ENCODE peak calls at places on chromosomes 6 and 20, in five cellular contexts. D, X, O, B and Y are unnamed samples.

GRCh38 chr20:22490287-22491187 is 93.8 kb downstream of the FOXA2 start:
- DNase-seq in B (peak), X (no peak), D (no peak), O (no peak), Y (no peak)

GRCh38 chr6:132569170-132569569 is 952 bp upstream of the TAAR6 start:
- DNase-seq in D (no peak), O (no peak), B (no peak), X (no peak), Y (no peak)

GRCh38 chr6:73747293-73747692 is 51.3 kb downstream of the CD109 start:
- DNase-seq in X (no peak), D (peak), O (no peak), B (no peak), Y (no peak)

GRCh38 chr20:46213946-46214830 is 94.1 kb downstream of the CDH22 start:
- DNase-seq in O (no peak), D (no peak), B (no peak), X (no peak), Y (no peak)

GRCh38 chr6:110517601-110518280 is 41.3 kb upstream of the SLC22A16 start:
- DNase-seq in B (no peak), O (no peak), X (no peak), D (no peak), Y (no peak)

GRCh38 chr6:28587746-28588075 is 62.0 kb downstream of the GPX5 start:
- DNase-seq in B (no peak), O (no peak), D (no peak), X (no peak), Y (no peak)

GRCh38 chr6:92810913-92811312 is 608.4 kb downstream of the EPHA7 start:
- DNase-seq in X (no peak), O (no peak), D (peak), B (no peak), Y (peak)

GRCh38 chr20:52974155-52974554 is 2.0 kb downstream of the TSHZ2 start:
- DNase-seq in X (no peak), O (no peak), D (no peak), B (no peak), Y (no peak)

GRCh38 chr6:131257104-131257503 is 121.8 kb downstream of the AKAP7 start:
- DNase-seq in B (no peak), X (no peak), O (no peak), D (no peak), Y (no peak)

GRCh38 chr6:6803180-6803978 is 214.9 kb downstream of the LY86 start:
- DNase-seq in X (peak), O (peak), B (peak), D (peak), Y (no peak)

GRCh38 chr20:34271961-34272360 is 30.7 kb downstream of the ASIP start:
- DNase-seq in D (no peak), X (no peak), O (no peak), B (no peak), Y (no peak)

GRCh38 chr6:133973109-133973971 is 20.3 kb downstream of the TBPL1 start:
- DNase-seq in B (no peak), D (no peak), X (no peak), O (no peak), Y (peak)

GRCh38 chr6:75217203-75217602 is 11.3 kb upstream of the COL12A1 start:
- DNase-seq in D (no peak), X (no peak), O (no peak), B (no peak), Y (no peak)

GRCh38 chr20:46342451-46343357 is 34.4 kb upstream of the CDH22 start:
- DNase-seq in X (no peak), D (no peak), O (no peak), B (no peak), Y (no peak)

GRCh38 chr6:143513410-143513809 is 1.9 kb upstream of the FUCA2 start:
- DNase-seq in X (no peak), B (peak), O (no peak), D (no peak), Y (peak)

GRCh38 chr6:69086689-69087088 is 451.6 kb downstream of the ADGRB3 start:
- DNase-seq in X (no peak), B (no peak), D (no peak), O (no peak), Y (no peak)

GRCh38 chr20:6663751-6664388 is 103.6 kb upstream of the BMP2 start:
- DNase-seq in D (no peak), O (no peak), X (no peak), B (peak), Y (no peak)

GRCh38 chr20:44256961-44257360 is 9.9 kb downstream of the GDAP1L1 start:
- DNase-seq in X (no peak), D (no peak), O (no peak), B (no peak), Y (no peak)

GRCh38 chr6:16973071-16973470 is 128.8 kb upstream of the STMND1 start:
- DNase-seq in D (no peak), B (no peak), X (no peak), O (no peak), Y (no peak)

DNA sequence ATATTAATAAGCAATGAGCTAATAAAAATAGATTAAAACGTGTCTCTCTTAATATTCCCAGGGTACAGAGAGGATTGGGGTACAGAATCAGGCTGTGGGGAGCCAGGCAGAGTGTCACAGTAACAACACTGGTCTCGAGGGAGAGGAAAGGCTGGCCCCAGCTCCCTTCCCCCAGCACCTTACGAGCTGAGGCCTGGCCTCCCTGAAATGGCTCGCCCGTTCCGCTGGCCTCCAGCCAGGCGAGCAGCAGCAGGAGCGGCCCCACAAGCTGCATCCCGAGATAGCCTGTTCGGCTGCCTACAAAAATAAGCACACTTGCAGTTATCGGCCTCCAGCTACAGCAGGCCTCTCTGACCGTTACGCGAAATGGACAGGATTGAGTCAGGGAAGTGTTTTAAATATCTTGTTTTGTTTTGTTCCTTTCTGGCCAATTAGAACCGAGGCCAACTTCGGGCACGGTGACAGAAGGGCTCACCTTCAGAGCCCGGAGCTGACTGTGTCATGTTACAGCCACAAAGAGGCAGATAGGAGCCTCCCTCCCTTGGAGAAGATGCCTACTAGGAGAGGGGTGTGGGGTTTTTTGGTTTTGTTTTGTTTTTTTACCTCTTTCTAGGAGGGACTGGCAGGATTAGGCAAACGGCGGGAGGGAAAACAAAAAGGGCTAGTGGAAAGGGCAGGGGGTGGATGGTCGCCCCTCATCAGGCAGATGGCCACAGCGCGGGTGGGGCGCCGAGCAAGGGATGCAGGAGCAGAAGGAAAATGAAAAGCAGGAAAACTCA is 4.2 kb upstream of the ZMYND8 start:
- DNase-seq in O (peak), D (peak), X (peak), B (peak), Y (peak)
- TF ChIP-seq POLR2A in O (peak), D (peak), X (peak), B (peak), Y (peak)

GRCh38 chr20:49712118-49712517 is 1.6 kb downstream of the B4GALT5 start:
- DNase-seq in B (no peak), X (no peak), D (no peak), O (no peak), Y (no peak)

GRCh38 chr20:49711331-49711987 is 2.2 kb downstream of the B4GALT5 start:
- DNase-seq in B (no peak), D (no peak), O (no peak), X (no peak), Y (no peak)

GRCh38 chr20:49713779-49714712 is at the start of gene B4GALT5:
- DNase-seq in O (no peak), D (peak), B (peak), X (peak), Y (peak)

GRCh38 chr20:49715466-49715865 is 1.8 kb upstream of the B4GALT5 start:
- DNase-seq in B (no peak), O (no peak), D (no peak), X (no peak), Y (no peak)

GRCh38 chr20:49712918-49713778 is 530 bp downstream of the B4GALT5 start:
- DNase-seq in D (no peak), O (no peak), X (no peak), B (peak), Y (peak)
- TF ChIP-seq POLR2A in D (no peak), O (no peak), X (no peak), B (no peak), Y (no peak)

GRCh38 chr6:128882991-128883571 is at the start of gene LAMA2:
- DNase-seq in X (no peak), B (peak), O (peak), D (no peak), Y (no peak)
- TF ChIP-seq POLR2A in X (no peak), B (no peak), O (peak), D (no peak), Y (no peak)

DNA sequence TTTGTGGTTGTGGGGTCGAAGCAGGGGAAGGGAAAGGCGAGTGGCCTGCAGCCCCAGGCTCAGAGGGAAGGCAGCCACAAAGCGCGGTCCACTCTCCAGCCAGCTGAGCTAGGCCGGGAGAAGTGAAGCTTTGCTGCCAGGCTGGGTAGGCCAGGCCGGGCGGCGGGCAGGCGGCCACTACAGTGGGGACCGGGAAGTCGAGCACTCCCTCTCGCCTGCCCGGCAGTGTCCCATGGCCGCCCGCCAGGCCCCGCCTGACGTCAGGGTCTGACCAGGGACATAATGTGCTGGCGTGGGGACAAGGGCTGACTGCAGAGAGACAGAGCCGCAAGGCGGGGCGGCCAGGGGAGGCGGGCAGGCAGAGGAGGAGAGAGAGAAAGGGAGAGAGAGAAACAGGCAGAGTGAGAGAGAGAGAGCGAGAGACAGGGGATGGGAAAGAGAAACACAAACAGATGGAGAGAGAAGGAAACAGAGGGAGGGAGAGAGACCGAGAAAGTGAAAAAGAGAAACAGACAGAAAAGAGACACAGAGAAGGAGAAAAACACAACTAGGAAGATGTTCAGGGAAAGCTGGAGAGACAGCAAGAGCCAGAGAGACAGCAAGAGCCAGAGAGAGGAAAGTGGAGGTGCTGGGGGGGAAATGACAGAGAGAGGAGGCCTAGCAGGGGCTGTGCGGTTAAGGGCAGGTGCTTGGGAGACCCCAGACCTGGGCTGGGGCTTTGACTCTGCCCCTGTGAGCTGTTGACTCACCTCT is 94.5 kb upstream of the PTPN1 start:
- DNase-seq in O (peak), B (peak), X (no peak), D (no peak), Y (no peak)
- TF ChIP-seq POLR2A in O (no peak), B (peak), X (no peak), D (no peak), Y (no peak)

DNA sequence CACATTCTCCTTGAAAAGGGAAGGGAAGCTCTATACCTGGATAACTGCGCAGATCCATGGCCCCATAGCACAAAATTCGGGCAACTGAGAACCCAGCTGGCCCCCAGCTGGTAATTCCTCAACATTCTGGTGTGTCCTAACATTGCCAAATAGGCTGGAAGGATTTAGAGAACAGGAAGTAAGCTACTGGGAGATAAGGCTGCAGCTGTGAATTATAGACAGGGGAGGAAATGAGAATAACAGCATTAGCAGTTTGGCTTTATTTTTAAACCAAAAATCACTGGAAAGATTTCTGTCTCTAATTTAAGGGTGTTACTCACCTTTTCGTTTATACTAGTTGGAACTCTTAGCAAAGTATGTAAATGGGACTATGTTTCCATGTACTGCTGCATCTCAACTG is 97.2 kb downstream of the TULP4 start:
- DNase-seq in O (no peak), D (no peak), B (no peak), X (no peak), Y (no peak)
- TF ChIP-seq POLR2A in O (no peak), D (no peak), B (no peak), X (no peak), Y (no peak)

GRCh38 chr20:17843246-17844132 is 125.1 kb downstream of the SNX5 start:
- DNase-seq in D (no peak), B (no peak), X (no peak), O (no peak), Y (no peak)
- TF ChIP-seq POLR2A in D (no peak), B (no peak), X (no peak), O (no peak), Y (no peak)

GRCh38 chr20:37346232-37346525 is 239 bp downstream of the SRC start:
- DNase-seq in B (no peak), X (peak), D (no peak), O (no peak), Y (no peak)

GRCh38 chr20:37343212-37343993 is 2.5 kb upstream of the SRC start:
- DNase-seq in O (peak), B (peak), D (no peak), X (no peak), Y (no peak)

GRCh38 chr20:37345339-37346231 is at the start of gene SRC:
- DNase-seq in X (peak), D (peak), B (peak), O (peak), Y (peak)

GRCh38 chr20:37343994-37344355 is 2.0 kb upstream of the SRC start:
- DNase-seq in B (no peak), O (no peak), D (no peak), X (no peak), Y (no peak)

GRCh38 chr20:37344506-37345338 is 1.2 kb upstream of the SRC start:
- DNase-seq in X (peak), B (peak), O (no peak), D (no peak), Y (no peak)
- TF ChIP-seq POLR2A in X (peak), B (peak), O (no peak), D (no peak), Y (no peak)

GRCh38 chr20:62390306-62391164 is 3.6 kb downstream of the RPS21 start:
- DNase-seq in X (no peak), O (no peak), B (no peak), D (no peak), Y (no peak)
- TF ChIP-seq POLR2A in X (no peak), O (no peak), B (no peak), D (peak), Y (no peak)

GRCh38 chr6:32952817-32953739 is at the start of gene HLA-DMA:
- DNase-seq in B (peak), O (peak), D (peak), X (peak), Y (peak)
- TF ChIP-seq POLR2A in B (peak), O (no peak), D (peak), X (peak), Y (peak)

DNA sequence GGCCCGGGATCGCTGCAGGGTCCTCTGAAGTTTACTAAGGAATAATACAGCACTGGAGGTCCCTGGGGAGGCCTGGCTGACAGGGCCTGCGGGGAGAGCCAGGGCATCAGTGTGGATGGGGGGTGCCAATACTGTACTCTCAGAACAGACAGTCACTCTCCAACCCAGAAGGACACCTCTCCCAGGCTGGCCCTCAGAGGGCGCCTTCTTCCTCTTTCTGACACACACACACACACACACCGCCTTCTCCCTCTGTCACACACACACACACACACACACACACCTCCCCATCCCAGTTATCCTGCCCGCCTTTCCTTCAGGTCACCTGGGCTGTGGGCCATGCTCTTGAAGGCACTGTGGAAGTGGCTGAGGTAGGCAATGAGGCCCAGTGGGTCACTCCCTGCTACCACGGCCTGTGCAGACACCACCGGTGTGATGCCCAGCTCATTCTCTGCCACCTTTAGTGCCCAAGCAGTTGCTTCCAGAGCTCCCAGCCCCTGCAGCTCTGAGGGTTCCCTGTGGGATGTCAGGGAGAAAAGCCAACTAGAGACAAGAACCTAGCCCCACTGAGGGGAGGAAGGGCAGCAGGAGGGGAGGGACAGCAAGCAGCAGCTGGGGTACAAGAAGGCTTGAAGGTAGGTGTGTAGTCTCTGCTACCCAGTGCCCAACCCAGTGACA is 7.5 kb downstream of the SMPD2 start:
- DNase-seq in B (no peak), X (no peak), O (no peak), D (no peak), Y (no peak)
- TF ChIP-seq POLR2A in B (no peak), X (no peak), O (no peak), D (no peak), Y (peak)